ENCODE peak calls at places on chromosome 5, in nine cellular contexts. F is HCT116, B is SK-N-SH, J is neural progenitor cell, L is MM.1S, Q is OCI-LY7, Z is PC-3, W is GM23248, N is hepatocyte. P is an unnamed sample.

GRCh38 chr5:6402939-6403338 is 24.6 kb upstream of the MED10 start:
- DNase-seq in W (no peak), Z (no peak), Q (no peak), L (peak; percentile 95), J (no peak), B (no peak), N (no peak), F (no peak), P (no peak)

GRCh38 chr5:173148354-173148753 is 4.0 kb downstream of the BNIP1 start:
- DNase-seq in B (no peak), Q (no peak), W (no peak), F (no peak), L (no peak), J (no peak), Z (no peak), N (no peak), P (no peak)

GRCh38 chr5:151718168-151718567 is 31.5 kb upstream of the SPARC start:
- DNase-seq in N (no peak), J (no peak), W (peak; percentile 88), Q (no peak), Z (no peak), B (no peak), L (no peak), F (no peak), P (no peak)

GRCh38 chr5:34919077-34919476 is 3.6 kb downstream of the BRIX1 start:
- DNase-seq in W (peak; percentile 30), L (no peak), B (no peak), J (no peak), Z (no peak), Q (no peak), F (no peak), N (no peak), P (peak; percentile 40)

GRCh38 chr5:69517763-69518212 is 25.2 kb downstream of the OCLN start:
- DNase-seq in Q (no peak), N (peak; percentile 69), W (no peak), L (no peak), F (no peak), B (no peak), J (no peak), Z (peak; percentile 79), P (no peak)

GRCh38 chr5:73552642-73553041 is 12.8 kb downstream of the ANKRA2 start:
- DNase-seq in Q (no peak), N (no peak), F (no peak), B (no peak), W (no peak), L (no peak), Z (peak; percentile 27), J (no peak), P (no peak)

GRCh38 chr5:69492391-69493234 is at the start of gene OCLN:
- DNase-seq in F (peak; percentile 81), N (peak; percentile 90), B (peak; percentile 85), Q (no peak), Z (peak; percentile 81), W (peak; percentile 45), L (peak; percentile 68), J (peak; percentile 94), P (peak; percentile 95)

GRCh38 chr5:124583469-124584350 is 162.7 kb downstream of the ZNF608 start:
- DNase-seq in J (no peak), B (no peak), L (peak; percentile 93), F (peak; percentile 40), Z (peak; percentile 80), W (peak; percentile 74), N (peak; percentile 56), Q (peak; percentile 34), P (no peak)

DNA sequence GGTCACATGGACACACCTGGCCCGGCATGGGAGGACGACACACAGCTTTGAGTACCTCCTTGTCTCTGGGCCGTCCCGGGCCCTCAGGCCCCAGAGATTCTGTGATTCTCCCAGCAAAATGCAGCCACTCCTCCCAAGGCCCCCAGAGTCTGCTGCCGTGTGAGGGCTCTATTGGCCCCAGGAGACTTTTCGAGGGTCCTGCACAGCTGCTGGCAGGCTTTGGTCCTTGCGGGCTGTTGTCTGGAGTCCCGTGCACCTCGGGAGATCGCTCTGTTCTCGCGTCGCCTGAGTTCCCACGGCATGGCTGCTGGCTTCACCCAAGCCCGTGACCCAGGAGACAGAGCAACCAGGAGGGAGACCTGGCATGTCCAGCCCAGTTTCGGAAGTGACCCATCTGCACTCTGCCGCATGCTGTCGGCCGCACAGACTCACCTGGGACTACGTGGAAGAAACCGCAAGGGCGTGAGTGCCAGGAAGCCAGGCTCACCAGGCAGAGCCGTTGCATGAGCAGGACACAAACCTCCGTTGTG is 46.8 kb upstream of the NKD2 start:
- DNase-seq in N (no peak), W (no peak), Q (no peak), J (no peak), Z (no peak), F (no peak), L (no peak), B (no peak), P (no peak)
- TF ChIP-seq EZH2phosphoT487 in N (no peak), W (no peak), Q (no peak), J (no peak), Z (no peak), F (no peak), L (no peak), B (no peak), P (no peak)

GRCh38 chr5:72486371-72486770 is 20.8 kb downstream of the ZNF366 start:
- DNase-seq in N (no peak), L (no peak), J (no peak), Z (no peak), W (peak; percentile 74), B (no peak), F (no peak), Q (no peak), P (no peak)
- TF ChIP-seq EZH2phosphoT487 in N (no peak), L (no peak), J (no peak), Z (no peak), W (peak; percentile 67), B (no peak), F (no peak), Q (no peak), P (no peak)

GRCh38 chr5:142685418-142686209 is at the start of gene FGF1:
- DNase-seq in J (no peak), B (peak; percentile 76), Q (no peak), W (no peak), F (no peak), N (no peak), L (no peak), Z (no peak), P (no peak)
- TF ChIP-seq EZH2phosphoT487 in J (no peak), B (no peak), Q (no peak), W (no peak), F (no peak), N (no peak), L (no peak), Z (no peak), P (no peak)

GRCh38 chr5:79023323-79023722 is 38.2 kb upstream of the ARSB start:
- DNase-seq in W (no peak), Q (no peak), N (no peak), B (peak; percentile 17), L (no peak), Z (no peak), F (no peak), J (no peak), P (peak; percentile 6)
- TF ChIP-seq EZH2phosphoT487 in W (no peak), Q (no peak), N (no peak), B (no peak), L (no peak), Z (no peak), F (no peak), J (no peak), P (no peak)